ENCODE peak calls at places on chromosomes 5 and 9, in six cellular contexts. E is tibial nerve, H is foreskin fibroblast, L is WTC11, R is nephron progenitor cell, Y is tibial artery. Q is an unnamed sample.

GRCh38 chr9:79764377-79764776 is 192.6 kb downstream of the TLE4 start:
- DNase-seq in E (peak; percentile 15), H (peak; percentile 96), L (no peak), R (no peak), Y (peak; percentile 67), Q (no peak)

GRCh38 chr9:121773954-121774714 is 122.7 kb downstream of the DAB2IP start:
- DNase-seq in E (no peak), H (no peak), L (no peak), R (no peak), Y (peak; percentile 56), Q (no peak)

GRCh38 chr9:2242778-2243395 is 227.7 kb downstream of the SMARCA2 start:
- DNase-seq in E (no peak), H (peak; percentile 18), L (no peak), R (no peak), Y (no peak), Q (no peak)

GRCh38 chr5:32942225-32942989 is 231.3 kb downstream of the NPR3 start:
- DNase-seq in E (no peak), H (peak; percentile 23), L (peak; percentile 29), R (peak; percentile 21), Y (no peak), Q (no peak)

GRCh38 chr9:94779101-94779500 is 52.6 kb downstream of the AOPEP start:
- DNase-seq in E (no peak), H (no peak), L (no peak), R (no peak), Y (no peak), Q (no peak)

GRCh38 chr9:136881691-136882108 is 4.6 kb upstream of the TRAF2 start:
- DNase-seq in E (no peak), H (peak; percentile 56), L (no peak), R (no peak), Y (no peak), Q (no peak)

GRCh38 chr9:114643906-114644305 is 13.7 kb downstream of the TEX53 start:
- DNase-seq in E (no peak), H (no peak), L (no peak), R (no peak), Y (no peak), Q (no peak)

GRCh38 chr9:89426389-89426961 is 71.4 kb downstream of the SEMA4D start:
- DNase-seq in E (no peak), H (no peak), L (no peak), R (no peak), Y (no peak), Q (no peak)

GRCh38 chr5:77758141-77758938 is 17.8 kb downstream of the TBCA start:
- DNase-seq in E (no peak), H (no peak), L (no peak), R (no peak), Y (no peak), Q (no peak)

GRCh38 chr5:14582797-14583137 is 1.2 kb downstream of the OTULINL start:
- DNase-seq in E (no peak), H (peak; percentile 16), L (no peak), R (no peak), Y (no peak), Q (no peak)

GRCh38 chr5:98492258-98492657 is 281.2 kb upstream of the RGMB start:
- DNase-seq in E (no peak), H (peak; percentile 58), L (no peak), R (no peak), Y (no peak), Q (no peak)

GRCh38 chr5:179699640-179700298 is 1.0 kb downstream of the CANX start:
- DNase-seq in E (no peak), H (peak; percentile 44), L (no peak), R (no peak), Y (no peak), Q (no peak)

GRCh38 chr9:96567203-96567700 is 52.4 kb downstream of the CDC14B start:
- DNase-seq in E (no peak), H (peak; percentile 47), L (no peak), R (no peak), Y (no peak), Q (no peak)

GRCh38 chr5:151708126-151708525 is 21.4 kb upstream of the SPARC start:
- DNase-seq in E (no peak), H (peak; percentile 38), L (no peak), R (no peak), Y (no peak), Q (no peak)

GRCh38 chr5:157050050-157050449 is 8.9 kb downstream of the HAVCR1 start:
- DNase-seq in E (no peak), H (no peak), L (no peak), R (no peak), Y (no peak), Q (no peak)

GRCh38 chr5:91175708-91176107 is 207.4 kb downstream of the ARRDC3 start:
- DNase-seq in E (no peak), H (no peak), L (no peak), R (no peak), Y (no peak), Q (no peak)

GRCh38 chr5:143142596-143143435 is 260.7 kb downstream of the NR3C1 start:
- DNase-seq in E (no peak), H (no peak), L (no peak), R (no peak), Y (peak; percentile 85), Q (no peak)

GRCh38 chr5:135050244-135050767 is 16.3 kb upstream of the PITX1 start:
- DNase-seq in E (no peak), H (no peak), L (no peak), R (no peak), Y (no peak), Q (no peak)

GRCh38 chr9:133148351-133149129 is 15.2 kb downstream of the GBGT1 start:
- DNase-seq in E (no peak), H (peak; percentile 68), L (no peak), R (peak; percentile 40), Y (peak; percentile 82), Q (no peak)

GRCh38 chr9:137077010-137077747 is at the start of gene UAP1L1:
- DNase-seq in E (peak; percentile 65), H (peak; percentile 87), L (peak; percentile 64), R (peak; percentile 61), Y (peak; percentile 88), Q (no peak)

GRCh38 chr9:136567651-136568287 is 21.9 kb upstream of the NOTCH1 start:
- DNase-seq in E (no peak), H (peak; percentile 91), L (peak; percentile 55), R (peak; percentile 43), Y (peak; percentile 92), Q (no peak)

GRCh38 chr5:102760815-102761214 is 5.7 kb downstream of the PAM start:
- DNase-seq in E (no peak), H (peak; percentile 69), L (no peak), R (no peak), Y (no peak), Q (no peak)

GRCh38 chr9:84405666-84406065 is 65.1 kb upstream of the SLC28A3 start:
- DNase-seq in E (no peak), H (no peak), L (no peak), R (no peak), Y (no peak), Q (no peak)

GRCh38 chr9:136962701-136963248 is 10.7 kb downstream of the LCN12 start:
- DNase-seq in E (no peak), H (no peak), L (no peak), R (no peak), Y (no peak), Q (no peak)

GRCh38 chr5:180860273-180860886 is 696 bp downstream of the ZFP62 start:
- DNase-seq in E (no peak), H (peak; percentile 60), L (peak; percentile 73), R (no peak), Y (no peak), Q (no peak)

GRCh38 chr5:74945561-74946165 is 79.5 kb upstream of the FAM169A start:
- DNase-seq in E (no peak), H (peak; percentile 66), L (no peak), R (no peak), Y (no peak), Q (no peak)

GRCh38 chr9:94584555-94584954 is 9.1 kb downstream of the FBP2 start:
- DNase-seq in E (no peak), H (no peak), L (no peak), R (no peak), Y (no peak), Q (no peak)

GRCh38 chr5:11905209-11905608 is 963 bp upstream of the CTNND2 start:
- DNase-seq in E (no peak), H (no peak), L (peak; percentile 16), R (peak; percentile 6), Y (no peak), Q (no peak)

GRCh38 chr5:133627180-133627579 is 14.8 kb upstream of the FSTL4 start:
- DNase-seq in E (no peak), H (no peak), L (no peak), R (no peak), Y (no peak), Q (no peak)

GRCh38 chr5:150700298-150700599 is 613 bp downstream of the RBM22 start:
- DNase-seq in E (no peak), H (no peak), L (no peak), R (no peak), Y (no peak), Q (no peak)

GRCh38 chr5:17217421-17218352 is at the start of gene BASP1:
- DNase-seq in E (peak; percentile 41), H (peak; percentile 90), L (peak; percentile 81), R (peak; percentile 89), Y (peak; percentile 90), Q (no peak)

GRCh38 chr5:160118349-160119141 is 705 bp downstream of the PWWP2A start:
- DNase-seq in E (no peak), H (peak; percentile 10), L (peak; percentile 25), R (no peak), Y (peak; percentile 81), Q (no peak)

GRCh38 chr5:172736524-172737135 is 34.4 kb downstream of the DUSP1 start:
- DNase-seq in E (no peak), H (peak; percentile 57), L (no peak), R (no peak), Y (no peak), Q (no peak)

GRCh38 chr5:78667461-78668103 is 19.0 kb upstream of the LHFPL2 start:
- DNase-seq in E (no peak), H (peak; percentile 53), L (no peak), R (no peak), Y (no peak), Q (no peak)

GRCh38 chr5:95959964-95960801 is 1.5 kb downstream of the ELL2 start:
- DNase-seq in E (no peak), H (peak; percentile 59), L (no peak), R (peak; percentile 4), Y (no peak), Q (no peak)
- TF ChIP-seq CTCF in E (no peak), H (no peak), L (no peak), R (no peak), Y (no peak), Q (no peak)

GRCh38 chr5:122501087-122501435 is 189.0 kb downstream of the SNCAIP start:
- DNase-seq in E (no peak), H (peak; percentile 37), L (no peak), R (no peak), Y (peak; percentile 73), Q (no peak)
- TF ChIP-seq CTCF in E (no peak), H (no peak), L (no peak), R (no peak), Y (no peak), Q (no peak)

GRCh38 chr9:124840300-124840833 is 12.9 kb upstream of the WDR38 start:
- DNase-seq in E (no peak), H (no peak), L (peak; percentile 61), R (no peak), Y (no peak), Q (no peak)
- TF ChIP-seq CTCF in E (no peak), H (peak; percentile 32), L (no peak), R (no peak), Y (no peak), Q (no peak)

GRCh38 chr5:169721771-169722170 is 84.7 kb downstream of the DOCK2 start:
- DNase-seq in E (no peak), H (no peak), L (no peak), R (no peak), Y (no peak), Q (no peak)
- TF ChIP-seq CTCF in E (no peak), H (no peak), L (no peak), R (no peak), Y (no peak), Q (no peak)

Q was measured in omental fat pad.